ENCODE peak calls at places on chromosomes 5 and 9, in four cellular contexts. U is PC-9; G is astrocyte of the spinal cord; Q is CD8-positive, alpha-beta T cell. B is an unnamed sample.

GRCh38 chr9:19788614-19789271 is at the start of gene SLC24A2:
- DNase-seq in U (no peak), G (no peak), Q (no peak), B (no peak)

GRCh38 chr9:98176391-98177259 is 15.8 kb downstream of the CORO2A start:
- DNase-seq in U (no peak), G (no peak), Q (no peak), B (no peak)

GRCh38 chr5:132138260-132138659 is 64.7 kb downstream of the CSF2 start:
- DNase-seq in U (no peak), G (peak; percentile 3), Q (no peak), B (no peak)

GRCh38 chr9:80352967-80353366 is 781.2 kb downstream of the TLE4 start:
- DNase-seq in U (no peak), G (no peak), Q (no peak), B (no peak)

GRCh38 chr5:88824892-88825781 is 57.8 kb downstream of the MEF2C start:
- DNase-seq in U (no peak), G (peak; percentile 74), Q (no peak), B (no peak)

GRCh38 chr9:14479187-14479586 is 165.2 kb upstream of the NFIB start:
- DNase-seq in U (no peak), G (no peak), Q (no peak), B (no peak)

GRCh38 chr5:56056875-56057274 is 62.1 kb upstream of the IL6ST start:
- DNase-seq in U (no peak), G (no peak), Q (no peak), B (no peak)

GRCh38 chr9:98080346-98080745 is 23.8 kb downstream of the NANS start:
- DNase-seq in U (no peak), G (no peak), Q (no peak), B (no peak)

GRCh38 chr5:177447611-177448243 is 1.1 kb downstream of the PRR7 start:
- DNase-seq in U (peak; percentile 90), G (peak; percentile 84), Q (no peak), B (no peak)

GRCh38 chr5:172897691-172898512 is 61.3 kb upstream of the RPL26L1 start:
- DNase-seq in U (no peak), G (peak; percentile 99), Q (no peak), B (no peak)

GRCh38 chr9:108972626-108973209 is 38.5 kb downstream of the ABITRAM start:
- DNase-seq in U (no peak), G (peak; percentile 52), Q (no peak), B (no peak)

GRCh38 chr5:111694183-111694582 is 62.8 kb downstream of the NREP start:
- DNase-seq in U (peak; percentile 71), G (no peak), Q (no peak), B (no peak)

GRCh38 chr9:16333697-16334096 is 536.8 kb downstream of the BNC2 start:
- DNase-seq in U (no peak), G (no peak), Q (no peak), B (no peak)

GRCh38 chr5:137141779-137142178 is 357.3 kb downstream of the SPOCK1 start:
- DNase-seq in U (no peak), G (no peak), Q (no peak), B (peak; percentile 86)

GRCh38 chr9:124017064-124017928 is 5.7 kb downstream of the LHX2 start:
- DNase-seq in U (no peak), G (no peak), Q (no peak), B (no peak)

GRCh38 chr9:131420913-131421312 is 27.0 kb downstream of the PRRC2B start:
- DNase-seq in U (no peak), G (peak; percentile 54), Q (no peak), B (no peak)

GRCh38 chr9:131423171-131423581 is 29.3 kb downstream of the PRRC2B start:
- DNase-seq in U (peak; percentile 53), G (peak; percentile 89), Q (no peak), B (peak; percentile 60)

GRCh38 chr9:131419716-131420115 is 25.8 kb downstream of the PRRC2B start:
- DNase-seq in U (no peak), G (no peak), Q (no peak), B (no peak)

GRCh38 chr9:131421691-131422090 is 27.8 kb downstream of the PRRC2B start:
- DNase-seq in U (no peak), G (no peak), Q (no peak), B (no peak)

GRCh38 chr9:131422241-131422792 is 28.4 kb downstream of the PRRC2B start:
- DNase-seq in U (peak; percentile 59), G (no peak), Q (no peak), B (no peak)
- TF ChIP-seq CTCF in U (peak; percentile 41), G (peak; percentile 20), Q (no peak), B (no peak)

DNA sequence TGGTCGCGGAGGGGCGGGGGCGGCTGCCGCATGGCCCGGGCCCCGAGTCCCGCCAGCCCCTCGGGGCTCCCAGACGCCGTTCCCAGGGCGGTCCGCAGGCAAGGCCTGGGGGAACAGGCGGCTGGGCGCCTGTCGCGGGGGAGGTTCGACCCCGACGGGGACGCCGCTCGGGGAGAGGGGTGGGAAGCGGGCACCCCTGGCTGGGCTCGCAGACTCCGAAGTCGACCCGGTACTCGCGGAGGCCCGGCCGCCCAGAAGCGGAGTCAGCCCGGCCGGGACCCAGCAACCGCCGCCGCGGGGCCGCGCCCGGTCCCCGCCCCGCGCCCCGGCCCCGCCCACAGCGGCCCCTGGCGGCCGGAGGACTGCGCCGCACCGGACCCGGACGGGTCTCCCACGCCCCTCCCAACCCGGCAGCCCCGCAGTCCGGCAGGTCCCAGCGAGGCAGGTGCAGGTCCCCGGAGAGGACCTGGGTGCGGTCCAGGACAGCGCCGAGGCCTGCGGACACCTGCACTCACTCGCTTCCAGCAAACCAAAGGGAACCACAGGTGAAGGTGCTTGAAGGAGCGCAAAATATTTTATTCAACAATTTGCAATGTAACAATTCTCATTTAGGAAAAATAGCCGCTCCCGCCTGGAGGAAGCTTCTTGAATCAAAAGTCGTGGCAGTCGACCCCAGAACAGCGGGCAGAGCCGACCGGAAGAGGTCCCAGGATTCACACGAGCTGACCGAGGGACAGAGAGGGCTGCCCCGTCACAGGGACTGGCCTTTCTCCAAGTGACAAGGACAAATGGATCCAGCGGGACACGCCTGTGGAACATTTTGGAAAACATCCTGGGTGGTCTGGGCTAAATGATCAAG is at the start of gene INPP5E:
- DNase-seq in U (no peak), G (peak; percentile 72), Q (peak; percentile 81), B (peak; percentile 33)
- TF ChIP-seq CTCF in U (peak; percentile 66), G (peak; percentile 59), Q (peak; percentile 60), B (no peak)

DNA sequence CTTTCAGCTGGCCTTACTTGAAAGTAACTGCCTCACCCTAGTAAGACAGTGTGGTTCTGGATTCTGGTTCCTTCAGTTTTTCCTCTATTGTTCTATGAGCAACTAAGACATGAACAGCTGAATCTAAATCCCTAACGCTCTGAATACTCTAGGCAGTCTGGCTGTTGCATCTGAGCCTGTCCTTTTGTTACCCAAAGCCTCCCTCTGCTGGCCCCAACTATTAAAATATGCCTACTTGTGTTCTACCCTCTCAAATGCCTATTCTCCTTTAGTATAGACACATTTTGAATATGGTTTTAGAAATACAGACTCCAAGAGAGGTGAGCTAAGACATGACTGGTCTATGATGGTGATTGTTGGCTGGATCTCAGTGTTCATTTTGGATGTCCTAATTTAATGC is 1203.6 kb upstream of the DMAC1 start:
- DNase-seq in U (no peak), G (peak; percentile 34), Q (no peak), B (no peak)
- TF ChIP-seq CTCF in U (no peak), G (peak; percentile 7), Q (no peak), B (no peak)

DNA sequence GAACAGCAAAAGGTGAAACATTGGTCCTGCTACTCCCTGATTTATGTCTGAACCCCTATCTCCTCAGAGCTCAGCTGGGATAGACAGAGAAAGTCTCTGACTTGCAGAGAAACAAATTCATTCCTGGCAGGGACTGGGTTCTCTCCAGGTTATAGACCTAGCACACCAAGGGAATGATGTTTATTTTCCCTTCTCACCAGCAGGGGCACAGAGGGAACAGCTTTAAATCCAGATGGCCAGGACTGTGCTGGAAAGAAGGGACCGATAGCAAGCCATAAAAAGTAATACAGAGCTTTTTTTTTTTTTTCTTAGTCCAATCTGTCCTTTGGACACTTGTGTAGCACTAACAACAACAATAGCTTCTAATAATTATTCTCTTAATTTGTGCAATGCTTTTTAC is 141.1 kb upstream of the C9orf72 start:
- DNase-seq in U (no peak), G (no peak), Q (no peak), B (no peak)
- TF ChIP-seq CTCF in U (no peak), G (no peak), Q (no peak), B (no peak)

GRCh38 chr5:138675998-138676397 is 77.2 kb upstream of the CTNNA1 start:
- DNase-seq in U (no peak), G (no peak), Q (no peak), B (no peak)

GRCh38 chr5:138676556-138677193 is 76.5 kb upstream of the CTNNA1 start:
- DNase-seq in U (no peak), G (no peak), Q (no peak), B (no peak)

GRCh38 chr5:138677782-138678181 is 75.4 kb upstream of the CTNNA1 start:
- DNase-seq in U (no peak), G (no peak), Q (no peak), B (peak; percentile 42)
- TF ChIP-seq CTCF in U (no peak), G (no peak), Q (no peak), B (no peak)